ENCODE peak calls at places on chromosomes 2 and 18, in six cellular contexts. F is ELF-1, B is GM23248, L is RKO, E is kidney, U is EH. C is an unnamed sample.

GRCh38 chr2:1829831-1830230 is 85.5 kb upstream of the PXDN start:
- DNase-seq in F (no peak), B (no peak), L (no peak), E (peak), U (no peak), C (no peak)

GRCh38 chr18:79778291-79778791 is 19.4 kb upstream of the KCNG2 start:
- DNase-seq in F (no peak), B (no peak), L (no peak), E (peak), U (no peak), C (no peak)

GRCh38 chr18:45399643-45400042 is 215.6 kb upstream of the SLC14A2 start:
- DNase-seq in F (no peak), B (no peak), L (no peak), E (no peak), U (no peak), C (no peak)

GRCh38 chr2:26900831-26901321 is 52.9 kb downstream of the DPYSL5 start:
- DNase-seq in F (no peak), B (peak), L (no peak), E (no peak), U (no peak), C (no peak)

GRCh38 chr2:63050916-63051794 is 525 bp downstream of the OTX1 start:
- DNase-seq in F (peak), B (peak), L (peak), E (peak), U (no peak), C (peak)

GRCh38 chr2:3603536-3604206 is 8.8 kb downstream of the COLEC11 start:
- DNase-seq in F (no peak), B (no peak), L (no peak), E (peak), U (no peak), C (no peak)

GRCh38 chr2:26438926-26439325 is 37.2 kb downstream of the DRC1 start:
- DNase-seq in F (no peak), B (peak), L (no peak), E (no peak), U (peak), C (no peak)

GRCh38 chr2:224111576-224111975 is 72.5 kb upstream of the SERPINE2 start:
- DNase-seq in F (no peak), B (peak), L (no peak), E (no peak), U (peak), C (no peak)

GRCh38 chr2:55157474-55157884 is 74.6 kb downstream of the CLHC1 start:
- DNase-seq in F (no peak), B (peak), L (peak), E (no peak), U (peak), C (no peak)

GRCh38 chr18:5159080-5159479 is 38.0 kb downstream of the AKAIN1 start:
- DNase-seq in F (no peak), B (no peak), L (no peak), E (no peak), U (no peak), C (no peak)

GRCh38 chr2:105344704-105345345 is 7.5 kb downstream of the C2orf49 start:
- DNase-seq in F (no peak), B (peak), L (peak), E (no peak), U (peak), C (no peak)

GRCh38 chr18:41096504-41096903 is 858.5 kb upstream of the PIK3C3 start:
- DNase-seq in F (no peak), B (peak), L (peak), E (no peak), U (peak), C (no peak)

GRCh38 chr2:3667151-3667631 is 9.2 kb downstream of the ALLC start:
- DNase-seq in F (no peak), B (no peak), L (no peak), E (no peak), U (no peak), C (no peak)

GRCh38 chr2:17518212-17519154 is at the start of gene RAD51AP2:
- DNase-seq in F (peak), B (peak), L (peak), E (peak), U (peak), C (peak)

GRCh38 chr2:227939271-227940027 is 68.0 kb downstream of the DAW1 start:
- DNase-seq in F (peak), B (peak), L (peak), E (no peak), U (peak), C (peak)

GRCh38 chr18:46502444-46502843 is 154.6 kb downstream of the LOXHD1 start:
- DNase-seq in F (peak), B (no peak), L (peak), E (no peak), U (peak), C (peak)